ENCODE peak calls at places on chromosomes 4 and X, in five cellular contexts. Q is aorta; H is CD4-positive, alpha-beta T cell; N is astrocyte of the spinal cord; C is SK-N-SH. G is an unnamed sample.

GRCh38 chr4:13539047-13539720 is 5.1 kb downstream of the NKX3-2 start:
- DNase-seq in Q (no peak), H (no peak), N (no peak), C (peak), G (no peak)

GRCh38 chr4:5098176-5098575 is 46.9 kb downstream of the STK32B start:
- DNase-seq in Q (no peak), H (no peak), N (no peak), C (no peak), G (no peak)

GRCh38 chr4:146072381-146072780 is 103.1 kb upstream of the LSM6 start:
- DNase-seq in Q (no peak), H (no peak), N (no peak), C (no peak), G (no peak)

GRCh38 chr4:93842512-93843252 is 14.1 kb downstream of the ATOH1 start:
- DNase-seq in Q (no peak), H (no peak), N (no peak), C (no peak), G (no peak)

GRCh38 chrX:3711331-3711917 is 2.0 kb downstream of the PRKX start:
- DNase-seq in Q (peak), H (no peak), N (no peak), C (no peak), G (no peak)

GRCh38 chr4:154310578-154310977 is 181.0 kb downstream of the DCHS2 start:
- DNase-seq in Q (no peak), H (no peak), N (no peak), C (no peak), G (no peak)

GRCh38 chrX:11531226-11531625 is 134.5 kb downstream of the ARHGAP6 start:
- DNase-seq in Q (no peak), H (no peak), N (peak), C (no peak), G (peak)

GRCh38 chr4:140152760-140153418 is 1.1 kb downstream of the MAML3 start:
- DNase-seq in Q (peak), H (peak), N (peak), C (peak), G (no peak)

GRCh38 chr4:178086324-178086723 is 644.1 kb upstream of the AGA start:
- DNase-seq in Q (no peak), H (no peak), N (no peak), C (no peak), G (no peak)

GRCh38 chr4:97587912-97588311 is 555.4 kb downstream of the STPG2 start:
- DNase-seq in Q (no peak), H (no peak), N (no peak), C (no peak), G (no peak)

GRCh38 chr4:30776921-30777415 is 56.8 kb downstream of the PCDH7 start:
- DNase-seq in Q (no peak), H (no peak), N (no peak), C (no peak), G (no peak)

GRCh38 chr4:101630319-101630986 is 160.1 kb upstream of the BANK1 start:
- DNase-seq in Q (no peak), H (no peak), N (no peak), C (no peak), G (no peak)

GRCh38 chrX:109487640-109488039 is 5.8 kb upstream of the GUCY2F start:
- DNase-seq in Q (no peak), H (no peak), N (no peak), C (no peak), G (no peak)

GRCh38 chr4:68592673-68593072 is 16.6 kb upstream of the UGT2B17 start:
- DNase-seq in Q (no peak), H (no peak), N (no peak), C (no peak), G (no peak)

GRCh38 chrX:21166302-21166982 is 207.8 kb upstream of the CNKSR2 start:
- DNase-seq in Q (no peak), H (no peak), N (peak), C (no peak), G (peak)

GRCh38 chr4:139575072-139575471 is 19.1 kb upstream of the SETD7 start:
- DNase-seq in Q (no peak), H (no peak), N (no peak), C (no peak), G (no peak)

GRCh38 chrX:77431227-77431626 is 16.0 kb upstream of the FGF16 start:
- DNase-seq in Q (no peak), H (no peak), N (peak), C (no peak), G (no peak)

GRCh38 chr4:40269133-40269532 is 66.0 kb upstream of the CHRNA9 start:
- DNase-seq in Q (no peak), H (no peak), N (no peak), C (no peak), G (no peak)

GRCh38 chr4:88759039-88759631 is 61.5 kb upstream of the NAP1L5 start:
- DNase-seq in Q (no peak), H (no peak), N (peak), C (peak), G (no peak)

GRCh38 chrX:101642086-101642485 is 17.6 kb downstream of the ARMCX2 start:
- DNase-seq in Q (no peak), H (no peak), N (no peak), C (no peak), G (no peak)

GRCh38 chr4:38152305-38152704 is 192.1 kb downstream of the PTTG2 start:
- DNase-seq in Q (no peak), H (no peak), N (peak), C (no peak), G (no peak)

G was measured in kidney glomerular epithelial cell.